ENCODE peak calls at places on chromosomes 5 and 9, in seven cellular contexts. N is colonic mucosa; O is left ventricle myocardium inferior; G is heart right ventricle; M is effector memory CD4-positive, alpha-beta T cell; V is tibial artery; S is aorta. R is an unnamed sample.

GRCh38 chr5:93008502-93009167 is 572.4 kb downstream of the NR2F1-AS1 start:
- DNase-seq in G (no peak), O (no peak), S (no peak), V (no peak), M (no peak), N (no peak), R (no peak)

GRCh38 chr9:93520523-93520922 is 55.9 kb upstream of the PHF2 start:
- DNase-seq in G (no peak), M (no peak), N (no peak), O (no peak), S (no peak), V (no peak), R (no peak)

GRCh38 chr5:72723584-72723983 is 92.9 kb upstream of the TNPO1 start:
- DNase-seq in M (no peak), G (no peak), O (no peak), S (no peak), N (no peak), V (no peak), R (no peak)

GRCh38 chr5:130337179-130337888 is 433.1 kb downstream of the CHSY3 start:
- DNase-seq in N (no peak), S (no peak), M (no peak), G (peak), O (no peak), V (no peak), R (no peak)

GRCh38 chr9:4117835-4118610 is 181.8 kb downstream of the GLIS3 start:
- DNase-seq in G (no peak), S (peak), N (peak), V (no peak), M (peak), O (no peak), R (no peak)

GRCh38 chr5:135216813-135217154 is 182.2 kb downstream of the MACROH2A1 start:
- DNase-seq in M (no peak), O (no peak), G (no peak), V (no peak), N (no peak), S (no peak), R (no peak)

GRCh38 chr9:88312517-88313103 is 75.6 kb upstream of the SPIN1 start:
- DNase-seq in M (no peak), S (no peak), N (no peak), G (no peak), V (no peak), O (no peak), R (no peak)

GRCh38 chr9:6106576-6107339 is 91.3 kb upstream of the RANBP6 start:
- DNase-seq in G (peak), O (no peak), S (no peak), V (no peak), N (no peak), M (no peak), R (peak)

GRCh38 chr5:145943674-145944121 is 7.3 kb downstream of the SH3RF2 start:
- DNase-seq in G (no peak), S (no peak), N (peak), M (no peak), V (no peak), O (no peak), R (no peak)

GRCh38 chr9:133055788-133056420 is 5.9 kb upstream of the CEL start:
- DNase-seq in N (no peak), O (no peak), V (no peak), G (no peak), S (no peak), M (no peak), R (no peak)
- H3K27ac ChIP-seq in N (no peak), O (peak), V (no peak), G (no peak), S (no peak), M (no peak), R (no peak)

DNA sequence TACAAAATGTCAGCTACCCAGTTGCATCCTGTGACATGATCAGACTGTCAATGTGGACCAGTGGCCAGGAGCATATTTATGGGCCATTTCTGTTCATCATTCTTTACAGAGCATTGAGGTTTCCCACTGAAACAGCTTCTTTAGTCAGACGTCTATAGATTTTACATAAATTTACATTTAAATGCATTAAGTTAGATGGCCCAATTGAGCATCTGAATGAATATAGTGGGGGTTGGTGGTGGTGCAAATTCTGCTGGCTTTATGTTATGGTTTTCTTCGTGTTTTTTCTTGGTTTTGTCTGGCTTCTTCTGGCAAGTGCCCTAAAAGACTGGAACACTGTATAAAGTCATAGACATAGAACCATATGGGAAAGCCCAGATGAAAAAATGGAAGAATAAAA is 214.1 kb downstream of the PJA2 start:
- DNase-seq in O (no peak), N (no peak), G (no peak), V (no peak), S (no peak), M (no peak), R (no peak)
- H3K27ac ChIP-seq in O (no peak), N (no peak), G (no peak), V (no peak), S (no peak), M (no peak), R (no peak)

DNA sequence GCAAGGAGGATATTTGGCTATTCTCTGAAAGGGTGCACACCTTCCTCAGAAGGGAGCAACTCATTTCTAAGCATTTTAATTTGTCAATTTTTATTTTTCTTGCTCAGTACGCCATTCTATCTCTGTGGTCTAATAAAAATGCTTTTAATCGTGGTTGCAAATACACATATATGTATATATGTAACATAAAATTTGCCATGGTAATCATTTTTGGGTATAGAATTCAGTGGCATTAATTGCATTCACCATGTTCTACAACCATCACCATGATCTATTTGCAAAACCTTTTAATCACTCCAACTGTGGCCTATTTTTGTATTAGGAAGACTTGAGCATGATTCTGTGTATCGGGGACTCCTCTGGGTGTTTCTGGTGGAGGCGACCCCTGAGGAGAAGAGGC is 187.0 kb downstream of the TENT4A start:
- DNase-seq in G (no peak), V (no peak), O (no peak), S (no peak), N (no peak), M (no peak), R (no peak)
- H3K27ac ChIP-seq in G (no peak), V (no peak), O (no peak), S (no peak), N (no peak), M (no peak), R (no peak)

GRCh38 chr9:98071737-98072136 is 15.2 kb downstream of the NANS start:
- DNase-seq in G (no peak), M (no peak), N (peak), V (no peak), O (no peak), S (no peak), R (no peak)
- H3K27ac ChIP-seq in G (no peak), M (no peak), N (peak), V (no peak), O (no peak), S (no peak), R (no peak)

GRCh38 chr5:156589859-156590216 is 260.3 kb upstream of the PPP1R2B start:
- DNase-seq in V (no peak), G (no peak), M (no peak), S (no peak), N (no peak), O (no peak), R (peak)
- H3K27ac ChIP-seq in V (no peak), G (no peak), M (no peak), S (no peak), N (no peak), O (peak), R (peak)

GRCh38 chr5:176192094-176192721 is 46.0 kb upstream of the SIMC1 start:
- DNase-seq in M (no peak), N (no peak), O (no peak), G (no peak), V (no peak), S (no peak), R (no peak)
- H3K27ac ChIP-seq in M (no peak), N (no peak), O (no peak), G (no peak), V (no peak), S (no peak), R (no peak)

DNA sequence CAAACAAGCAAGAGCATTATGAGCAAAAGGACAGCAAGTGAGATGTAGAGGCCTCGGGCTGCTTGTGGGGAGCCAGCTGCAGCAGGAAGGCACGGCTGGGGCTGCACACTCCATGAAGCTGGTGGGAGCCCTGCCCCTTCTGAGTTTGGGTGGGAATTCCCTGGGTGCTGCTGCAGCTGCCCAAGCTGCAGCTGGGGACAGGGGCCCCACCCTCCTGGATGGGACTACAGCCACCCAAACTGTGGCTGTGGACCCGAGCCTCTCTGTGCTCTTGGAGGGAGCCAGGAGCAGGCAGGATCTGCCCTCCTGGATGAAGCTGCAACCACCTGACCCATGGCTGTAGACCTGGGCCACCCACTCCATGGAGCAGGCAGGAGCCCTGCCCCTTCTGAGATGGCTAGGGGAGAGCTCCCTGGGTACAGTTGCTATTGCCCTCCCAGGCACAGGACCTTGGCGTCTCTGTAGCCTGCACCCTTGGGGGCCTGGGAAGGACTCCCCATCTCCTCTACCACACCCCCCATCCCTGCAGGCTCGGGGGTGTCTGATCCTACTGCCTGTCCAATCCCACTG is 159.1 kb downstream of the ERCC6L2 start:
- DNase-seq in S (no peak), N (no peak), M (no peak), G (no peak), V (no peak), O (no peak), R (no peak)
- H3K27ac ChIP-seq in S (no peak), N (no peak), M (no peak), G (no peak), V (no peak), O (no peak), R (no peak)

GRCh38 chr5:41648976-41649375 is 138.6 kb upstream of the PLCXD3 start:
- DNase-seq in M (no peak), V (no peak), N (no peak), O (no peak), S (no peak), G (no peak), R (no peak)
- H3K27ac ChIP-seq in M (no peak), V (no peak), N (no peak), O (no peak), S (no peak), G (no peak), R (no peak)